ENCODE peak calls at places on chromosome 19, in ten cellular contexts. L is lower lobe of right lung, P is HEK293T, O is NCI-H146, D is NCI-H774, E is ELR, B is GM23248, T is AG20443, R is MCF 10A, J is amniotic epithelial cell. S is an unnamed sample.

GRCh38 chr19:6720369-6721112 is at the start of gene C3:
- DNase-seq in L (peak), P (no peak), O (no peak), D (no peak), E (peak), B (peak), T (peak), R (peak), J (peak), S (no peak)

GRCh38 chr19:54434862-54435174 is 14.2 kb upstream of the LENG8 start:
- DNase-seq in L (no peak), P (no peak), O (no peak), D (no peak), E (no peak), B (no peak), T (no peak), R (no peak), J (no peak), S (peak)

GRCh38 chr19:28823338-28823961 is 389.5 kb downstream of the UQCRFS1 start:
- DNase-seq in L (no peak), P (no peak), O (no peak), D (no peak), E (peak), B (no peak), T (no peak), R (no peak), J (no peak), S (no peak)

GRCh38 chr19:13381827-13382632 is 124.2 kb downstream of the CACNA1A start:
- DNase-seq in L (no peak), P (no peak), O (no peak), D (no peak), E (no peak), B (no peak), T (no peak), R (no peak), J (peak), S (no peak)

GRCh38 chr19:49801966-49802661 is 11.0 kb downstream of the FUZ start:
- DNase-seq in L (no peak), P (peak), O (no peak), D (peak), E (peak), B (peak), T (peak), R (peak), J (peak), S (peak)

GRCh38 chr19:49362048-49362925 is at the start of gene TEAD2:
- DNase-seq in L (peak), P (peak), O (no peak), D (no peak), E (peak), B (peak), T (peak), R (peak), J (peak), S (peak)

GRCh38 chr19:30752876-30753275 is 380.7 kb downstream of the ZNF536 start:
- DNase-seq in L (no peak), P (no peak), O (no peak), D (no peak), E (no peak), B (no peak), T (peak), R (no peak), J (no peak), S (no peak)

GRCh38 chr19:3404324-3405260 is 38.2 kb downstream of the NFIC start:
- DNase-seq in L (peak), P (no peak), O (no peak), D (no peak), E (peak), B (peak), T (peak), R (no peak), J (peak), S (peak)

GRCh38 chr19:17103177-17103576 is 27.6 kb downstream of the MYO9B start:
- DNase-seq in L (no peak), P (peak), O (peak), D (no peak), E (peak), B (peak), T (no peak), R (peak), J (peak), S (no peak)

GRCh38 chr19:34994643-34995471 is 5.3 kb upstream of the GRAMD1A start:
- DNase-seq in L (peak), P (no peak), O (peak), D (peak), E (no peak), B (no peak), T (peak), R (no peak), J (no peak), S (no peak)

GRCh38 chr19:58305932-58306323 is 751 bp downstream of the ERVK3-1 start:
- DNase-seq in L (no peak), P (no peak), O (no peak), D (no peak), E (no peak), B (peak), T (no peak), R (no peak), J (no peak), S (no peak)

GRCh38 chr19:34364830-34365462 is at the start of gene GPI:
- DNase-seq in L (peak), P (peak), O (peak), D (peak), E (peak), B (peak), T (peak), R (peak), J (peak), S (peak)

GRCh38 chr19:29851769-29852521 is 40.2 kb downstream of the CCNE1 start:
- DNase-seq in L (no peak), P (no peak), O (no peak), D (no peak), E (no peak), B (no peak), T (no peak), R (no peak), J (no peak), S (no peak)

GRCh38 chr19:18118420-18119242 is 21.1 kb downstream of the MAST3 start:
- DNase-seq in L (no peak), P (no peak), O (no peak), D (no peak), E (peak), B (peak), T (no peak), R (no peak), J (no peak), S (no peak)

GRCh38 chr19:47456721-47457478 is 14.8 kb downstream of the SLC8A2 start:
- DNase-seq in L (no peak), P (no peak), O (no peak), D (no peak), E (no peak), B (peak), T (no peak), R (no peak), J (no peak), S (no peak)

GRCh38 chr19:41328157-41328817 is 18.3 kb downstream of the CCDC97 start:
- DNase-seq in L (no peak), P (no peak), O (no peak), D (no peak), E (peak), B (no peak), T (no peak), R (no peak), J (no peak), S (no peak)

GRCh38 chr19:4368128-4368820 is 24.9 kb downstream of the MPND start:
- DNase-seq in L (peak), P (no peak), O (no peak), D (no peak), E (no peak), B (no peak), T (no peak), R (peak), J (no peak), S (peak)

GRCh38 chr19:41253660-41254059 is 10.5 kb upstream of the HNRNPUL1 start:
- DNase-seq in L (no peak), P (no peak), O (no peak), D (no peak), E (no peak), B (no peak), T (no peak), R (no peak), J (no peak), S (no peak)

GRCh38 chr19:42010245-42011126 is 16.5 kb upstream of the ATP1A3 start:
- DNase-seq in L (no peak), P (no peak), O (no peak), D (no peak), E (no peak), B (peak), T (no peak), R (no peak), J (peak), S (no peak)

GRCh38 chr19:46068345-46069258 is 27.8 kb upstream of the IGFL4 start:
- DNase-seq in L (no peak), P (no peak), O (no peak), D (no peak), E (peak), B (peak), T (peak), R (peak), J (peak), S (no peak)

GRCh38 chr19:33683881-33684549 is 62.3 kb downstream of the CHST8 start:
- DNase-seq in L (no peak), P (peak), O (no peak), D (no peak), E (peak), B (peak), T (peak), R (no peak), J (no peak), S (no peak)

GRCh38 chr19:39401549-39402416 is 4.9 kb upstream of the ZFP36 start:
- DNase-seq in L (peak), P (no peak), O (no peak), D (no peak), E (peak), B (peak), T (no peak), R (peak), J (peak), S (no peak)

GRCh38 chr19:35211545-35212230 is 16.9 kb downstream of the FAM187B start:
- DNase-seq in L (peak), P (no peak), O (no peak), D (no peak), E (no peak), B (no peak), T (no peak), R (no peak), J (no peak), S (no peak)

GRCh38 chr19:11166281-11167142 is 10.9 kb upstream of the SPC24 start:
- DNase-seq in L (no peak), P (no peak), O (no peak), D (no peak), E (peak), B (peak), T (peak), R (no peak), J (no peak), S (no peak)

GRCh38 chr19:3554254-3555083 is 2.9 kb downstream of the MFSD12 start:
- DNase-seq in L (no peak), P (no peak), O (no peak), D (no peak), E (no peak), B (no peak), T (no peak), R (no peak), J (no peak), S (no peak)

GRCh38 chr19:6249296-6249695 is 30.5 kb downstream of the MLLT1 start:
- DNase-seq in L (peak), P (no peak), O (no peak), D (no peak), E (peak), B (no peak), T (no peak), R (no peak), J (no peak), S (no peak)

GRCh38 chr19:6056801-6057650 is 53.3 kb downstream of the RFX2 start:
- DNase-seq in L (peak), P (no peak), O (peak), D (peak), E (peak), B (peak), T (peak), R (peak), J (peak), S (no peak)

GRCh38 chr19:42045575-42045974 is 24.4 kb downstream of the GRIK5 start:
- DNase-seq in L (no peak), P (no peak), O (no peak), D (no peak), E (no peak), B (no peak), T (no peak), R (no peak), J (no peak), S (no peak)

GRCh38 chr19:34336781-34337271 is 28.2 kb upstream of the GPI start:
- DNase-seq in L (no peak), P (peak), O (peak), D (no peak), E (peak), B (peak), T (peak), R (peak), J (peak), S (no peak)

GRCh38 chr19:50909240-50910070 is 1.7 kb downstream of the KLK4 start:
- DNase-seq in L (peak), P (peak), O (peak), D (peak), E (peak), B (peak), T (peak), R (peak), J (no peak), S (peak)

GRCh38 chr19:29793116-29793727 is 18.6 kb upstream of the CCNE1 start:
- DNase-seq in L (no peak), P (no peak), O (no peak), D (no peak), E (no peak), B (no peak), T (no peak), R (no peak), J (no peak), S (no peak)

S was measured in upper lobe of left lung.